ENCODE peak calls at places on chromosome 2, in seven cellular contexts. R, K, J, T, O, Z and U are unnamed samples.

GRCh38 chr2:149931486-149931885 is 343.9 kb upstream of the MMADHC start:
- DNase-seq in O (no peak), J (no peak), K (no peak), T (no peak), R (no peak), Z (no peak), U (no peak)

GRCh38 chr2:6667326-6667725 is 198.4 kb downstream of the CMPK2 start:
- DNase-seq in J (no peak), R (no peak), O (no peak), Z (no peak), T (no peak), K (no peak), U (no peak)

GRCh38 chr2:14352067-14352466 is 280.4 kb upstream of the LRATD1 start:
- DNase-seq in R (no peak), O (no peak), Z (no peak), J (no peak), K (no peak), T (no peak), U (no peak)

GRCh38 chr2:10306901-10307463 is 4.3 kb downstream of the HPCAL1 start:
- DNase-seq in K (no peak), T (no peak), J (no peak), Z (no peak), R (no peak), O (no peak), U (no peak)

GRCh38 chr2:170502400-170503135 is 212.6 kb upstream of the SP5 start:
- DNase-seq in T (no peak), Z (no peak), O (no peak), R (no peak), K (no peak), J (no peak), U (no peak)

GRCh38 chr2:101811226-101812015 is 113.9 kb downstream of the MAP4K4 start:
- DNase-seq in K (no peak), Z (no peak), J (no peak), R (no peak), O (no peak), T (no peak), U (no peak)

GRCh38 chr2:170974304-170974993 is 45.4 kb downstream of the GORASP2 start:
- DNase-seq in T (no peak), R (peak; percentile 65), K (no peak), O (peak; percentile 41), Z (no peak), J (no peak), U (no peak)

GRCh38 chr2:1563084-1563857 is 150.0 kb downstream of the TPO start:
- DNase-seq in J (no peak), T (no peak), Z (no peak), O (no peak), R (no peak), K (no peak), U (no peak)

GRCh38 chr2:65436825-65437221 is 4.4 kb upstream of the SPRED2 start:
- DNase-seq in R (peak; percentile 74), Z (no peak), K (peak; percentile 39), J (no peak), T (no peak), O (no peak), U (peak; percentile 60)

GRCh38 chr2:169965495-169965894 is 138.2 kb downstream of the UBR3 start:
- DNase-seq in T (no peak), O (no peak), Z (no peak), R (peak; percentile 50), J (no peak), K (no peak), U (no peak)

GRCh38 chr2:175640655-175641054 is 361.4 kb downstream of the LNPK start:
- DNase-seq in J (no peak), T (no peak), Z (no peak), R (no peak), O (no peak), K (no peak), U (no peak)

GRCh38 chr2:165281387-165281786 is 42.2 kb downstream of the SCN2A start:
- DNase-seq in O (no peak), R (no peak), K (no peak), J (no peak), Z (no peak), T (no peak), U (no peak)

GRCh38 chr2:220277445-220277960 is 650.1 kb downstream of the SLC4A3 start:
- DNase-seq in O (peak; percentile 52), J (peak; percentile 83), K (no peak), Z (peak; percentile 28), T (no peak), R (peak; percentile 95), U (no peak)

GRCh38 chr2:200575957-200576356 is 9.9 kb upstream of the AOX1 start:
- DNase-seq in J (no peak), K (no peak), T (no peak), Z (no peak), O (no peak), R (peak; percentile 27), U (peak; percentile 53)

GRCh38 chr2:97870396-97870843 is 125.3 kb downstream of the TMEM131 start:
- DNase-seq in J (peak; percentile 88), K (peak; percentile 12), T (no peak), R (peak; percentile 98), Z (peak; percentile 25), O (peak; percentile 52), U (peak; percentile 42)

GRCh38 chr2:101533611-101534601 is 59.0 kb upstream of the RFX8 start:
- DNase-seq in J (no peak), O (no peak), K (no peak), T (no peak), R (no peak), Z (peak; percentile 99), U (no peak)

GRCh38 chr2:12313445-12314118 is 403.2 kb upstream of the TRIB2 start:
- DNase-seq in T (no peak), R (no peak), K (no peak), J (no peak), Z (peak; percentile 62), O (no peak), U (no peak)

GRCh38 chr2:33859791-33860461 is 260.8 kb upstream of the FAM98A start:
- DNase-seq in Z (peak; percentile 15), O (no peak), K (no peak), J (no peak), R (no peak), T (no peak), U (no peak)

GRCh38 chr2:120464448-120464931 is 118.6 kb downstream of the INHBB start:
- DNase-seq in T (no peak), K (no peak), O (no peak), Z (no peak), J (no peak), R (peak; percentile 32), U (no peak)

GRCh38 chr2:237092920-237093781 is 7.5 kb downstream of the COPS8 start:
- DNase-seq in J (no peak), Z (peak; percentile 11), K (no peak), T (no peak), O (no peak), R (peak; percentile 68), U (no peak)

GRCh38 chr2:106270471-106270891 is 76.4 kb upstream of the UXS1 start:
- DNase-seq in R (no peak), J (no peak), O (no peak), T (no peak), Z (no peak), K (no peak), U (no peak)

GRCh38 chr2:24682357-24682756 is 110.8 kb downstream of the PTRHD1 start:
- DNase-seq in O (no peak), R (peak; percentile 15), K (no peak), Z (no peak), T (no peak), J (no peak), U (no peak)

GRCh38 chr2:207332473-207333212 is 166.9 kb upstream of the KLF7 start:
- DNase-seq in J (no peak), T (no peak), Z (no peak), R (no peak), K (no peak), O (no peak), U (no peak)

GRCh38 chr2:7880126-7880525 is 801.7 kb upstream of the ID2 start:
- DNase-seq in K (no peak), Z (no peak), J (no peak), R (no peak), O (no peak), T (no peak), U (no peak)

GRCh38 chr2:211103989-211104388 is 547.6 kb downstream of the CPS1 start:
- DNase-seq in J (no peak), T (no peak), R (no peak), Z (no peak), K (no peak), O (peak; percentile 6), U (no peak)